ENCODE peak calls at places on chromosome 1, in six cellular contexts. One of them, this sample, is unnamed.

GRCh38 chr1:89757532-89757931 is 63.3 kb upstream of the LRRC8D start:
- DNase-seq in iris pigment epithelial cell: peak
- DNase-seq in esophagus squamous epithelium: no peak
- DNase-seq in stimulated activated CD8-positive, alpha-beta memory T cell treated with anti-CD3 and anti-CD28 coated beads, Interleukin-15, amount 100 ng/mL, for 1 hour: no peak
- DNase-seq in NCI-H146: no peak
- DNase-seq in RWPE1: no peak
- DNase-seq in this sample: no peak

GRCh38 chr1:247386217-247386616 is 29.8 kb upstream of the NLRP3 start:
- DNase-seq in iris pigment epithelial cell: no peak
- DNase-seq in esophagus squamous epithelium: no peak
- DNase-seq in stimulated activated CD8-positive, alpha-beta memory T cell treated with anti-CD3 and anti-CD28 coated beads, Interleukin-15, amount 100 ng/mL, for 1 hour: no peak
- DNase-seq in NCI-H146: no peak
- DNase-seq in RWPE1: no peak
- DNase-seq in this sample: no peak

GRCh38 chr1:207049974-207050391 is 1.0 kb downstream of the YOD1 start:
- DNase-seq in iris pigment epithelial cell: peak
- DNase-seq in esophagus squamous epithelium: no peak
- DNase-seq in stimulated activated CD8-positive, alpha-beta memory T cell treated with anti-CD3 and anti-CD28 coated beads, Interleukin-15, amount 100 ng/mL, for 1 hour: peak
- DNase-seq in NCI-H146: peak
- DNase-seq in RWPE1: no peak
- DNase-seq in this sample: no peak

GRCh38 chr1:153460551-153460950 is at the start of gene S100A7:
- DNase-seq in iris pigment epithelial cell: no peak
- DNase-seq in esophagus squamous epithelium: no peak
- DNase-seq in stimulated activated CD8-positive, alpha-beta memory T cell treated with anti-CD3 and anti-CD28 coated beads, Interleukin-15, amount 100 ng/mL, for 1 hour: no peak
- DNase-seq in NCI-H146: no peak
- DNase-seq in RWPE1: no peak
- DNase-seq in this sample: no peak

GRCh38 chr1:234726359-234726836 is 116.4 kb upstream of the IRF2BP2 start:
- DNase-seq in iris pigment epithelial cell: no peak
- DNase-seq in esophagus squamous epithelium: no peak
- DNase-seq in stimulated activated CD8-positive, alpha-beta memory T cell treated with anti-CD3 and anti-CD28 coated beads, Interleukin-15, amount 100 ng/mL, for 1 hour: no peak
- DNase-seq in NCI-H146: peak
- DNase-seq in RWPE1: peak
- DNase-seq in this sample: no peak

GRCh38 chr1:225942574-225942973 is 1.6 kb upstream of the LEFTY2 start:
- DNase-seq in iris pigment epithelial cell: no peak
- DNase-seq in esophagus squamous epithelium: no peak
- DNase-seq in stimulated activated CD8-positive, alpha-beta memory T cell treated with anti-CD3 and anti-CD28 coated beads, Interleukin-15, amount 100 ng/mL, for 1 hour: no peak
- DNase-seq in NCI-H146: peak
- DNase-seq in RWPE1: no peak
- DNase-seq in this sample: no peak

GRCh38 chr1:68210027-68210426 is 22.3 kb downstream of the WLS start:
- DNase-seq in iris pigment epithelial cell: peak
- DNase-seq in esophagus squamous epithelium: no peak
- DNase-seq in stimulated activated CD8-positive, alpha-beta memory T cell treated with anti-CD3 and anti-CD28 coated beads, Interleukin-15, amount 100 ng/mL, for 1 hour: no peak
- DNase-seq in NCI-H146: no peak
- DNase-seq in RWPE1: no peak
- DNase-seq in this sample: no peak

GRCh38 chr1:185789846-185790735 is 55.9 kb downstream of the HMCN1 start:
- DNase-seq in iris pigment epithelial cell: peak
- DNase-seq in esophagus squamous epithelium: no peak
- DNase-seq in stimulated activated CD8-positive, alpha-beta memory T cell treated with anti-CD3 and anti-CD28 coated beads, Interleukin-15, amount 100 ng/mL, for 1 hour: no peak
- DNase-seq in NCI-H146: no peak
- DNase-seq in RWPE1: no peak
- DNase-seq in this sample: no peak

GRCh38 chr1:27045973-27046558 is 33.4 kb upstream of the TENT5B start:
- DNase-seq in iris pigment epithelial cell: peak
- DNase-seq in esophagus squamous epithelium: no peak
- DNase-seq in stimulated activated CD8-positive, alpha-beta memory T cell treated with anti-CD3 and anti-CD28 coated beads, Interleukin-15, amount 100 ng/mL, for 1 hour: peak
- DNase-seq in NCI-H146: peak
- DNase-seq in RWPE1: peak
- DNase-seq in this sample: no peak

GRCh38 chr1:86054396-86054795 is 102.2 kb downstream of the COL24A1 start:
- DNase-seq in iris pigment epithelial cell: no peak
- DNase-seq in esophagus squamous epithelium: no peak
- DNase-seq in stimulated activated CD8-positive, alpha-beta memory T cell treated with anti-CD3 and anti-CD28 coated beads, Interleukin-15, amount 100 ng/mL, for 1 hour: no peak
- DNase-seq in NCI-H146: no peak
- DNase-seq in RWPE1: no peak
- DNase-seq in this sample: no peak

GRCh38 chr1:3034728-3035610 is 13.7 kb downstream of the ACTRT2 start:
- DNase-seq in iris pigment epithelial cell: no peak
- DNase-seq in esophagus squamous epithelium: no peak
- DNase-seq in stimulated activated CD8-positive, alpha-beta memory T cell treated with anti-CD3 and anti-CD28 coated beads, Interleukin-15, amount 100 ng/mL, for 1 hour: no peak
- DNase-seq in NCI-H146: no peak
- DNase-seq in RWPE1: no peak
- DNase-seq in this sample: no peak

GRCh38 chr1:227894306-227894721 is 53.4 kb downstream of the WNT9A start:
- DNase-seq in iris pigment epithelial cell: no peak
- DNase-seq in esophagus squamous epithelium: no peak
- DNase-seq in stimulated activated CD8-positive, alpha-beta memory T cell treated with anti-CD3 and anti-CD28 coated beads, Interleukin-15, amount 100 ng/mL, for 1 hour: no peak
- DNase-seq in NCI-H146: no peak
- DNase-seq in RWPE1: no peak
- DNase-seq in this sample: no peak

GRCh38 chr1:194709439-194709838 is 1523.0 kb upstream of the B3GALT2 start:
- DNase-seq in iris pigment epithelial cell: no peak
- DNase-seq in esophagus squamous epithelium: no peak
- DNase-seq in stimulated activated CD8-positive, alpha-beta memory T cell treated with anti-CD3 and anti-CD28 coated beads, Interleukin-15, amount 100 ng/mL, for 1 hour: no peak
- DNase-seq in NCI-H146: no peak
- DNase-seq in RWPE1: no peak
- DNase-seq in this sample: no peak

GRCh38 chr1:194289569-194290266 is 1103.3 kb upstream of the B3GALT2 start:
- DNase-seq in iris pigment epithelial cell: no peak
- DNase-seq in esophagus squamous epithelium: no peak
- DNase-seq in stimulated activated CD8-positive, alpha-beta memory T cell treated with anti-CD3 and anti-CD28 coated beads, Interleukin-15, amount 100 ng/mL, for 1 hour: no peak
- DNase-seq in NCI-H146: no peak
- DNase-seq in RWPE1: no peak
- DNase-seq in this sample: no peak

GRCh38 chr1:214264196-214264595 is 16.8 kb upstream of the SMYD2 start:
- DNase-seq in iris pigment epithelial cell: no peak
- DNase-seq in esophagus squamous epithelium: no peak
- DNase-seq in stimulated activated CD8-positive, alpha-beta memory T cell treated with anti-CD3 and anti-CD28 coated beads, Interleukin-15, amount 100 ng/mL, for 1 hour: no peak
- DNase-seq in NCI-H146: peak
- DNase-seq in RWPE1: no peak
- DNase-seq in this sample: no peak

GRCh38 chr1:193581338-193581737 is 394.9 kb upstream of the B3GALT2 start:
- DNase-seq in iris pigment epithelial cell: no peak
- DNase-seq in esophagus squamous epithelium: no peak
- DNase-seq in stimulated activated CD8-positive, alpha-beta memory T cell treated with anti-CD3 and anti-CD28 coated beads, Interleukin-15, amount 100 ng/mL, for 1 hour: no peak
- DNase-seq in NCI-H146: no peak
- DNase-seq in RWPE1: no peak
- DNase-seq in this sample: no peak

GRCh38 chr1:180773210-180773865 is 139.4 kb upstream of the KIAA1614 start:
- DNase-seq in iris pigment epithelial cell: peak
- DNase-seq in esophagus squamous epithelium: no peak
- DNase-seq in stimulated activated CD8-positive, alpha-beta memory T cell treated with anti-CD3 and anti-CD28 coated beads, Interleukin-15, amount 100 ng/mL, for 1 hour: no peak
- DNase-seq in NCI-H146: no peak
- DNase-seq in RWPE1: peak
- DNase-seq in this sample: no peak

GRCh38 chr1:210239295-210240155 is 6.9 kb downstream of the SERTAD4 start:
- DNase-seq in iris pigment epithelial cell: peak
- DNase-seq in esophagus squamous epithelium: no peak
- DNase-seq in stimulated activated CD8-positive, alpha-beta memory T cell treated with anti-CD3 and anti-CD28 coated beads, Interleukin-15, amount 100 ng/mL, for 1 hour: no peak
- DNase-seq in NCI-H146: peak
- DNase-seq in RWPE1: peak
- DNase-seq in this sample: no peak

GRCh38 chr1:183180634-183181056 is 5.4 kb upstream of the LAMC2 start:
- DNase-seq in iris pigment epithelial cell: peak
- DNase-seq in esophagus squamous epithelium: no peak
- DNase-seq in stimulated activated CD8-positive, alpha-beta memory T cell treated with anti-CD3 and anti-CD28 coated beads, Interleukin-15, amount 100 ng/mL, for 1 hour: no peak
- DNase-seq in NCI-H146: no peak
- DNase-seq in RWPE1: peak
- DNase-seq in this sample: peak

GRCh38 chr1:116762781-116763115 is 8.5 kb downstream of the CD2 start:
- DNase-seq in iris pigment epithelial cell: no peak
- DNase-seq in esophagus squamous epithelium: no peak
- DNase-seq in stimulated activated CD8-positive, alpha-beta memory T cell treated with anti-CD3 and anti-CD28 coated beads, Interleukin-15, amount 100 ng/mL, for 1 hour: no peak
- DNase-seq in NCI-H146: no peak
- DNase-seq in RWPE1: no peak
- DNase-seq in this sample: no peak

GRCh38 chr1:159000627-159001026 is 9.1 kb upstream of the IFI16 start:
- DNase-seq in iris pigment epithelial cell: peak
- DNase-seq in esophagus squamous epithelium: no peak
- DNase-seq in stimulated activated CD8-positive, alpha-beta memory T cell treated with anti-CD3 and anti-CD28 coated beads, Interleukin-15, amount 100 ng/mL, for 1 hour: no peak
- DNase-seq in NCI-H146: no peak
- DNase-seq in RWPE1: peak
- DNase-seq in this sample: peak

GRCh38 chr1:221227872-221228337 is 348.7 kb downstream of the HLX start:
- DNase-seq in iris pigment epithelial cell: no peak
- DNase-seq in esophagus squamous epithelium: no peak
- DNase-seq in stimulated activated CD8-positive, alpha-beta memory T cell treated with anti-CD3 and anti-CD28 coated beads, Interleukin-15, amount 100 ng/mL, for 1 hour: no peak
- DNase-seq in NCI-H146: peak
- DNase-seq in RWPE1: no peak
- DNase-seq in this sample: no peak

GRCh38 chr1:9825101-9826074 is 1.6 kb upstream of the CLSTN1 start:
- DNase-seq in iris pigment epithelial cell: peak
- DNase-seq in esophagus squamous epithelium: no peak
- DNase-seq in stimulated activated CD8-positive, alpha-beta memory T cell treated with anti-CD3 and anti-CD28 coated beads, Interleukin-15, amount 100 ng/mL, for 1 hour: no peak
- DNase-seq in NCI-H146: peak
- DNase-seq in RWPE1: peak
- DNase-seq in this sample: no peak

GRCh38 chr1:50332941-50333594 is 90.2 kb downstream of the DMRTA2 start:
- DNase-seq in iris pigment epithelial cell: peak
- DNase-seq in esophagus squamous epithelium: no peak
- DNase-seq in stimulated activated CD8-positive, alpha-beta memory T cell treated with anti-CD3 and anti-CD28 coated beads, Interleukin-15, amount 100 ng/mL, for 1 hour: no peak
- DNase-seq in NCI-H146: peak
- DNase-seq in RWPE1: peak
- DNase-seq in this sample: no peak

GRCh38 chr1:24178404-24178803 is 8.7 kb downstream of the IFNLR1 start:
- DNase-seq in iris pigment epithelial cell: peak
- DNase-seq in esophagus squamous epithelium: no peak
- DNase-seq in stimulated activated CD8-positive, alpha-beta memory T cell treated with anti-CD3 and anti-CD28 coated beads, Interleukin-15, amount 100 ng/mL, for 1 hour: no peak
- DNase-seq in NCI-H146: no peak
- DNase-seq in RWPE1: no peak
- DNase-seq in this sample: no peak

GRCh38 chr1:230125633-230126528 is 58.8 kb downstream of the GALNT2 start:
- DNase-seq in iris pigment epithelial cell: no peak
- DNase-seq in esophagus squamous epithelium: no peak
- DNase-seq in stimulated activated CD8-positive, alpha-beta memory T cell treated with anti-CD3 and anti-CD28 coated beads, Interleukin-15, amount 100 ng/mL, for 1 hour: no peak
- DNase-seq in NCI-H146: no peak
- DNase-seq in RWPE1: peak
- DNase-seq in this sample: no peak

This sample was measured in thoracic aorta.